ENCODE peak calls at places on chromosome 6, in eight cellular contexts. B is colonic mucosa; S is Karpas-422; U is lower lobe of right lung; M is neuronal stem cell; Z is cardiac muscle cell; P is CD4-positive, alpha-beta T cell; T is left ventricle myocardium inferior. E is an unnamed sample.

GRCh38 chr6:81838031-81838430 is 85.5 kb upstream of the TENT5A start:
- DNase-seq in B (no peak), S (no peak), U (no peak), M (no peak), Z (peak; percentile 68), P (no peak), T (no peak), E (no peak)

GRCh38 chr6:43488667-43489276 is 11.4 kb downstream of the TJAP1 start:
- DNase-seq in B (no peak), S (peak; percentile 34), U (no peak), M (no peak), Z (no peak), P (no peak), T (no peak), E (no peak)

GRCh38 chr6:15922510-15923307 is 206.2 kb upstream of the MYLIP start:
- DNase-seq in B (no peak), S (no peak), U (no peak), M (no peak), Z (peak; percentile 97), P (no peak), T (no peak), E (no peak)

GRCh38 chr6:156474507-156475120 is 302.6 kb upstream of the ARID1B start:
- DNase-seq in B (no peak), S (no peak), U (no peak), M (no peak), Z (no peak), P (no peak), T (no peak), E (no peak)

GRCh38 chr6:8195040-8195713 is 92.8 kb upstream of the EEF1E1 start:
- DNase-seq in B (no peak), S (no peak), U (no peak), M (no peak), Z (no peak), P (no peak), T (no peak), E (no peak)

GRCh38 chr6:168837231-168837903 is 396.4 kb downstream of the SMOC2 start:
- DNase-seq in B (no peak), S (no peak), U (no peak), M (no peak), Z (no peak), P (no peak), T (no peak), E (no peak)

GRCh38 chr6:123668965-123669591 is 32.3 kb upstream of the TRDN start:
- DNase-seq in B (no peak), S (no peak), U (no peak), M (no peak), Z (no peak), P (no peak), T (no peak), E (no peak)

GRCh38 chr6:7803219-7803618 is 77.3 kb downstream of the BMP6 start:
- DNase-seq in B (no peak), S (no peak), U (no peak), M (no peak), Z (no peak), P (no peak), T (no peak), E (no peak)

GRCh38 chr6:35173068-35174042 is 32.2 kb upstream of the TCP11 start:
- DNase-seq in B (no peak), S (no peak), U (no peak), M (no peak), Z (no peak), P (no peak), T (no peak), E (no peak)

GRCh38 chr6:17986656-17987575 is 519 bp downstream of the KIF13A start:
- DNase-seq in B (peak; percentile 72), S (no peak), U (peak; percentile 82), M (peak; percentile 42), Z (peak; percentile 52), P (no peak), T (peak; percentile 66), E (peak; percentile 3)

GRCh38 chr6:75424610-75425548 is 68.7 kb downstream of the FILIP1 start:
- DNase-seq in B (no peak), S (no peak), U (no peak), M (no peak), Z (no peak), P (no peak), T (no peak), E (no peak)

GRCh38 chr6:157531986-157532365 is 151.0 kb downstream of the ZDHHC14 start:
- DNase-seq in B (peak; percentile 53), S (no peak), U (no peak), M (no peak), Z (no peak), P (no peak), T (no peak), E (no peak)

GRCh38 chr6:157534134-157534871 is 153.3 kb downstream of the ZDHHC14 start:
- DNase-seq in B (no peak), S (no peak), U (no peak), M (no peak), Z (no peak), P (no peak), T (no peak), E (no peak)

GRCh38 chr6:157531169-157531985 is 150.4 kb downstream of the ZDHHC14 start:
- DNase-seq in B (peak; percentile 79), S (no peak), U (no peak), M (no peak), Z (no peak), P (no peak), T (no peak), E (no peak)

GRCh38 chr6:157533397-157533814 is 152.4 kb downstream of the ZDHHC14 start:
- DNase-seq in B (no peak), S (no peak), U (no peak), M (peak; percentile 44), Z (no peak), P (no peak), T (no peak), E (no peak)

DNA sequence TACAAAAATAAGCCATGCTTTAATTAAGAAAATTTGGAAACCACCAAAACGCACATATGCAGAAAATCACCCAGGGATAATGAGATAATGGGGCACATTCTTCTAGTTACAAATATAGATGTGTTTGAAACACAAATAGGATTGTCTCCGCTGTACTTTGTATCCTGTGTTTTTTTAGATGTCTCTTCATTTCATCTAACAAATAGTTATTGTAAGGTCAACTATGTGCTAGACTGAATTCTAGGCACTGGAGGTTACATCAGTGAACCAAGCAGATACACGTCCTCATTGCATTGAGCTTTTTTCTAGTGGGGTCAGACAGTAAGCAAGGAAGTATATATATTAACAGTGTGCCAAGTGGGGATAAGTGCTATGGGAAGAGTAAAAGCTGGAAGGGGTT is 152.0 kb downstream of the ZDHHC14 start:
- DNase-seq in B (no peak), S (no peak), U (no peak), M (no peak), Z (no peak), P (no peak), T (no peak), E (no peak)
- H3K27ac ChIP-seq in B (no peak overlapping the region), S (no peak overlapping the region), U (no peak overlapping the region), M (peak overlapping the region; percentile 30), Z (no peak overlapping the region), P (no peak overlapping the region), T (no peak overlapping the region), E (no peak overlapping the region)

DNA sequence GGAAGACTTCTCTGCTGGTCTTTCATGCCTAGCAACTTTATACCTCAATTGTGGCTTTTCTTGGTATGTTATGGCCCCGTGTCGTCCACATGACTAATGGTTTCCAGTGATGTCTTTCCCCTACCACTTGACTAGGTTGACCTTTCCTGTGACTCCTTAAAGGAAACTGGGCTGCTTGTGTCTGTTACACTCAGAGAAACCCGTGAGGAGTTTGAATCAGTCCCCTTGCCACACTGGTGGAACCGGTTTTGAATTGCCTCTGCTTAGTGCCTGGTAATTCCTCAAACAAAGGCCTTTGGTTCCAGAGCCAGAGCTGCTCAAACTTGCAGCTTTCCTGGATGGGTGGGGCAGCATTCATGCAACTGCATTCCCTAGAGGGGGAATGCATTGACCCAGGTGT is 21.9 kb downstream of the ECT2L start:
- DNase-seq in B (peak; percentile 94), S (no peak), U (peak; percentile 79), M (no peak), Z (peak; percentile 68), P (no peak), T (no peak), E (no peak)
- H3K27ac ChIP-seq in B (peak overlapping the region; percentile 54), S (no peak overlapping the region), U (peak overlapping the region; percentile 61), M (peak overlapping the region; percentile 16), Z (peak overlapping the region; percentile 30), P (no peak overlapping the region), T (peak overlapping the region; percentile 16), E (peak overlapping the region; percentile 90)

GRCh38 chr6:30465582-30466306 is 23.6 kb upstream of the HLA-E start:
- DNase-seq in B (no peak), S (no peak), U (no peak), M (no peak), Z (no peak), P (no peak), T (no peak), E (no peak)

DNA sequence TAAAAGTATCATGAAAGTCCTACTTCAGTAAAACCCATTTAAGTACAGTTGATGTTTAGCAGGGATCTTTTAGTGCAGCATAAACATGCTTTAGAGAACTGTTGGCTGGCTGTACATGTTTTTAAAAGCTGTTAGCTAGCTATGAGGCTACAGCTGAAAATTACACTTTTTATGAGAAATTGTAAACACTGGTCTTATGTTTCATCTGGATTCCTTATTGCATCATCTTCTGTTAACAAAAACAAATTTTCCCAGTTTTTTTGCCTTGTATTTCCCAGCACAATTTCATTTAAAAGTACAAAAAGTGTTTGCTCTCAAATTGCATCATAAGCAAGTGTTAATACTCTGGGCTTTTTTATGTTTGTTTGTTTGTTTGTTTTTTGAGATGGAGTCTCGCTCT is 18.3 kb upstream of the HLA-E start:
- DNase-seq in B (no peak), S (no peak), U (no peak), M (no peak), Z (no peak), P (no peak), T (no peak), E (no peak)
- H3K27ac ChIP-seq in B (no peak overlapping the region), S (no peak overlapping the region), U (no peak overlapping the region), M (no peak overlapping the region), Z (no peak overlapping the region), P (no peak overlapping the region), T (no peak overlapping the region), E (no peak overlapping the region)

DNA sequence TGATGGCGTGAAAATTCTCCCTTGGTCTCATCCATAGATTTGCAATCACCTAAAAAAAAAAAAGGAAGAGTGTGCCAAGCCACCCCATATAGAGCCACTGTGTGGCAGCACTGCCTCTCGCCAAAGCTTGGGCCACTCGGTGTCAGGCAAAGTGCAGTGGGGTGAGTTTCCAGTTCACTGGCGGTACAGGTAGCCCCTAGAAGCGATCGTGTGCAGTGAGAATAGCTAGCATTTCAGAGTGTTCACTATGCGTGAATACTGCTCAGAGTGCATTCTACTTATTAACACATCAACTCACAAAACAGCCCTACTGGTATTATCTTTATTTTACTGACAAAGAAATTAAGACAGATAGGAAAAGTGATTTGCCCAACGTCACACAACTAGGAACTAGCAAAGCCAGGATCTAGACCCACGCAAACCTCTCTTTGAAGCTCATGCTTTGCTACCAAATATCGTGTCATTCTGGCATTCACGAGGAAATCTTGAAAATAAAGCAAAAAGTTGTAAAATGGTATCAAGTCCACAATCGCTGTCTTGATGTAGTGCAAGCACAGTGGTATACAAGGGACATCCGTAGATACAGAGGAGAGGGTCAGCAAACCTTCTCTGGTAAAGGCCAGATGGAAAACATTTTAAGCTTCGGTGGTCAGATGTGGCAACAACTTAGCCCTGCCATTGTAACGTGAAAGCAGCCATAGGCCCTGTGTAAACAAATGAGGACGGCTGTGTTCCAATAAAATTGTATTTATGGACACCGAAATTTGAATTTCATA is 10.4 kb upstream of the GCNT2 start:
- DNase-seq in B (peak; percentile 68), S (peak; percentile 89), U (peak; percentile 80), M (peak; percentile 45), Z (peak; percentile 21), P (peak; percentile 15), T (peak; percentile 57), E (no peak)
- H3K27ac ChIP-seq in B (no peak overlapping the region), S (no peak overlapping the region), U (no peak overlapping the region), M (no peak overlapping the region), Z (peak overlapping the region; percentile 94), P (no peak overlapping the region), T (peak overlapping the region; percentile 88), E (peak overlapping the region; percentile 39)

GRCh38 chr6:137949686-137950390 is 82.8 kb downstream of the TNFAIP3 start:
- DNase-seq in B (no peak), S (peak; percentile 57), U (no peak), M (no peak), Z (no peak), P (no peak), T (no peak), E (no peak)
- H3K27ac ChIP-seq in B (no peak overlapping the region), S (peak overlapping the region; percentile 79), U (no peak overlapping the region), M (no peak overlapping the region), Z (no peak overlapping the region), P (no peak overlapping the region), T (no peak overlapping the region), E (no peak overlapping the region)

E was measured in esophagus squamous epithelium.